ENCODE peak calls at places on chromosomes 6 and 20, in seven cellular contexts. I, L, H, K, J, A and Y are unnamed samples.

GRCh38 chr20:37686762-37687477 is 6.9 kb upstream of the CTNNBL1 start:
- DNase-seq in I (no peak), L (no peak), H (no peak), K (no peak), J (no peak), A (no peak), Y (no peak)

GRCh38 chr6:91278416-91278815 is 691.5 kb upstream of the MAP3K7 start:
- DNase-seq in I (no peak), L (no peak), H (no peak), K (no peak), J (no peak), A (no peak), Y (no peak)

GRCh38 chr20:5470943-5471342 is 154.2 kb upstream of the PROKR2 start:
- DNase-seq in I (no peak), L (no peak), H (no peak), K (no peak), J (no peak), A (no peak), Y (no peak)

GRCh38 chr6:15313367-15313766 is 67.5 kb downstream of the JARID2 start:
- DNase-seq in I (peak; percentile 46), L (no peak), H (no peak), K (no peak), J (no peak), A (no peak), Y (no peak)

GRCh38 chr6:168713013-168713412 is 272.0 kb downstream of the SMOC2 start:
- DNase-seq in I (no peak), L (no peak), H (no peak), K (peak; percentile 25), J (no peak), A (no peak), Y (no peak)

GRCh38 chr6:144150673-144151009 is 324 bp downstream of the STX11 start:
- DNase-seq in I (no peak), L (no peak), H (peak; percentile 16), K (peak; percentile 83), J (peak; percentile 59), A (no peak), Y (no peak)

GRCh38 chr6:157649311-157650260 is 173.5 kb upstream of the SNX9 start:
- DNase-seq in I (no peak), L (no peak), H (no peak), K (no peak), J (no peak), A (no peak), Y (no peak)

GRCh38 chr6:156345700-156346099 is 431.5 kb upstream of the ARID1B start:
- DNase-seq in I (no peak), L (no peak), H (no peak), K (no peak), J (peak; percentile 19), A (no peak), Y (no peak)

GRCh38 chr20:16287776-16288175 is 285.5 kb downstream of the KIF16B start:
- DNase-seq in I (no peak), L (no peak), H (no peak), K (no peak), J (no peak), A (no peak), Y (no peak)

GRCh38 chr6:131917318-131917717 is 33.9 kb downstream of the CCN2 start:
- DNase-seq in I (peak; percentile 68), L (no peak), H (no peak), K (no peak), J (no peak), A (no peak), Y (no peak)

GRCh38 chr6:136786708-136787107 is 5.6 kb downstream of the MAP3K5 start:
- DNase-seq in I (no peak), L (no peak), H (no peak), K (no peak), J (no peak), A (no peak), Y (no peak)

GRCh38 chr20:14991023-14991422 is 653.6 kb upstream of the FLRT3 start:
- DNase-seq in I (peak; percentile 60), L (no peak), H (no peak), K (no peak), J (no peak), A (peak; percentile 5), Y (no peak)

GRCh38 chr20:46652699-46653098 is 1.4 kb upstream of the SLC13A3 start:
- DNase-seq in I (no peak), L (no peak), H (no peak), K (no peak), J (no peak), A (no peak), Y (no peak)

DNA sequence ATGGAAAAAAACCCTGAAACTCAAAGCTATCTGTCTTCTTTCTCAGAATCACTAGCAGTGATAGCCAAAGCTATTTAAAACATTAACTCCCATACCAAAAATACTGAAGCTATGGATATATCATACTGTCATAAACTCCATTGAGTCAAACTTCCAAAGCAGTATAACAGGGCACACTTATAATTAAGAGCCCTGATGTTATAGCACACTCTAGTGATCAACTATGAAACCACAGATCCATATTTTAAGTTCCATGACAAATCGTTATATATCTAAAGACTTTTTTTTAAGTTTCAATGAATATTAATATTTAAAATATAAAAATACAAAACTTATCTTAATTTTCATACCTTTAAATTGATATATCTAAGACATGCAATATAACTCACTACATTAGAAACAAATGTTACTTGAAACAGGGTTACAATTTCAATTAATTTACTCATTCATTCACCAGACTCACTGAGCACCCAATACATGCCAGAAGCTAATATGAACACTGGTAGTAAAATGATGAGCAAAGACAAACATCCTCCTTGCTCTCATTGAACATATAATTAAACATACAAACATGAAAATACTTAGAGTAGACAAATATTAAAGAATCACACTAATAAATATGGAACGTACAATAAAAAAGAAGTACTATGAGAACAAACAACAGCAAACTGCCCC is 69.3 kb downstream of the IBTK start:
- DNase-seq in I (peak; percentile 64), L (peak; percentile 23), H (no peak), K (no peak), J (no peak), A (peak; percentile 12), Y (no peak)
- TF ChIP-seq CTCF in I (peak; percentile 74), L (peak; percentile 33), H (no peak), K (no peak), J (no peak), A (peak; percentile 62), Y (peak; percentile 55)

GRCh38 chr6:56479381-56479780 is 163.3 kb downstream of the DST start:
- DNase-seq in I (no peak), L (no peak), H (no peak), K (no peak), J (no peak), A (no peak), Y (no peak)

GRCh38 chr6:56480246-56480645 is 162.4 kb downstream of the DST start:
- DNase-seq in I (no peak), L (no peak), H (no peak), K (no peak), J (no peak), A (no peak), Y (no peak)

GRCh38 chr6:56482525-56482924 is 160.2 kb downstream of the DST start:
- DNase-seq in I (no peak), L (no peak), H (no peak), K (no peak), J (no peak), A (no peak), Y (no peak)

GRCh38 chr6:56483929-56484328 is 158.8 kb downstream of the DST start:
- DNase-seq in I (no peak), L (no peak), H (no peak), K (no peak), J (no peak), A (no peak), Y (no peak)

GRCh38 chr6:56481957-56482356 is 160.7 kb downstream of the DST start:
- DNase-seq in I (no peak), L (no peak), H (no peak), K (no peak), J (no peak), A (no peak), Y (no peak)
- TF ChIP-seq CTCF in I (no peak), L (no peak), H (no peak), K (no peak), J (no peak), A (no peak), Y (no peak)

GRCh38 chr6:119834418-119834817 is 484.9 kb upstream of the MAN1A1 start:
- DNase-seq in I (no peak), L (no peak), H (no peak), K (no peak), J (no peak), A (no peak), Y (no peak)

GRCh38 chr6:119830494-119831295 is 481.1 kb upstream of the MAN1A1 start:
- DNase-seq in I (no peak), L (no peak), H (no peak), K (no peak), J (no peak), A (no peak), Y (no peak)

GRCh38 chr6:119832411-119832810 is 482.9 kb upstream of the MAN1A1 start:
- DNase-seq in I (no peak), L (no peak), H (no peak), K (no peak), J (no peak), A (no peak), Y (no peak)

GRCh38 chr6:119830069-119830468 is 480.5 kb upstream of the MAN1A1 start:
- DNase-seq in I (no peak), L (no peak), H (no peak), K (no peak), J (no peak), A (no peak), Y (no peak)

DNA sequence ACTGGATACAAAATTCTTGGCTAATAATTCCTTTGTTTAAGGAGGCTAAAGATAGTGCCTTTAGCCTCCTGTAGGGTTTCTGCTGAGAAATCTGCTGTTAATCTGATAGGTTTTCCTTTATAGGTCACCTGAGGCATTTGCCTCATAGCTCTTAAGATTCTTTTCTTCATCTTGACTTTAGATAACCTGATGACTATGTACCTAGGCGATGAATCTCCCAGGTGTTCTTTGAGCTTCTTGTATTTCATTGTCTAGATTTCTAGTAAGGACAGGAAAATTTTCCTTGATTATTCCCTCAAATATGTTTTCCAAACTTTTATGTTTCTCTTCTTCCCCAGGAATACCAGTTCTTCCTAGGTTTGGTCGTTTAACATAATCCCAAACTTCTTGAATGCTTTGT is 479.4 kb upstream of the MAN1A1 start:
- DNase-seq in I (no peak), L (no peak), H (no peak), K (no peak), J (no peak), A (no peak), Y (no peak)
- TF ChIP-seq CTCF in I (no peak), L (no peak), H (no peak), K (no peak), J (no peak), A (no peak), Y (no peak)

GRCh38 chr6:160934157-160934556 is 57.4 kb upstream of the MAP3K4 start:
- DNase-seq in I (no peak), L (no peak), H (no peak), K (no peak), J (no peak), A (no peak), Y (no peak)

GRCh38 chr6:160929831-160930230 is 61.7 kb upstream of the MAP3K4 start:
- DNase-seq in I (no peak), L (no peak), H (no peak), K (no peak), J (no peak), A (no peak), Y (no peak)

GRCh38 chr6:160931378-160932343 is 59.9 kb upstream of the MAP3K4 start:
- DNase-seq in I (peak; percentile 2), L (no peak), H (no peak), K (peak; percentile 54), J (no peak), A (no peak), Y (no peak)

GRCh38 chr6:160930547-160931377 is 60.8 kb upstream of the MAP3K4 start:
- DNase-seq in I (peak; percentile 95), L (peak; percentile 38), H (peak; percentile 86), K (peak; percentile 83), J (peak; percentile 38), A (peak; percentile 59), Y (peak; percentile 62)

GRCh38 chr6:160933256-160933655 is 58.3 kb upstream of the MAP3K4 start:
- DNase-seq in I (no peak), L (no peak), H (peak; percentile 11), K (peak; percentile 71), J (no peak), A (no peak), Y (no peak)
- TF ChIP-seq CTCF in I (no peak), L (peak; percentile 15), H (no peak), K (peak; percentile 66), J (no peak), A (no peak), Y (peak; percentile 14)